ENCODE peak calls at places on chromosomes 5 and 9, in seven cellular contexts. P is AG09309, V is prostate gland, Z is GM06990, Q is fibroblast of the aortic adventitia, W is lower leg skin, K is fibroblast of mammary gland. H is an unnamed sample.

GRCh38 chr5:61563401-61563800 is 231.3 kb downstream of the ZSWIM6 start:
- DNase-seq in P (no peak), V (no peak), Z (no peak), Q (peak), W (no peak), K (no peak), H (peak)

GRCh38 chr5:54634089-54634488 is 116.5 kb downstream of the SNX18 start:
- DNase-seq in P (no peak), V (no peak), Z (no peak), Q (no peak), W (no peak), K (no peak), H (no peak)

GRCh38 chr9:89274838-89275237 is 36.2 kb upstream of the CKS2 start:
- DNase-seq in P (peak), V (no peak), Z (no peak), Q (peak), W (no peak), K (peak), H (no peak)

GRCh38 chr5:179374506-179375235 is 29.4 kb upstream of the ADAMTS2 start:
- DNase-seq in P (no peak), V (no peak), Z (no peak), Q (no peak), W (peak), K (no peak), H (no peak)

GRCh38 chr9:72577212-72577753 is 55.9 kb downstream of the TMC1 start:
- DNase-seq in P (peak), V (peak), Z (no peak), Q (peak), W (no peak), K (peak), H (no peak)

GRCh38 chr5:135667662-135668061 is 88.9 kb upstream of the CXCL14 start:
- DNase-seq in P (no peak), V (no peak), Z (no peak), Q (no peak), W (no peak), K (no peak), H (no peak)

GRCh38 chr9:33124716-33125378 is 42.3 kb downstream of the B4GALT1 start:
- DNase-seq in P (no peak), V (no peak), Z (no peak), Q (no peak), W (no peak), K (peak), H (no peak)

GRCh38 chr5:155631116-155631515 is 617.6 kb downstream of the KIF4B start:
- DNase-seq in P (no peak), V (no peak), Z (no peak), Q (no peak), W (no peak), K (peak), H (no peak)

GRCh38 chr5:120503311-120503710 is 39.2 kb downstream of the PRR16 start:
- DNase-seq in P (no peak), V (no peak), Z (no peak), Q (no peak), W (no peak), K (no peak), H (no peak)

GRCh38 chr5:43997647-43998251 is 391.5 kb downstream of the FGF10 start:
- DNase-seq in P (no peak), V (no peak), Z (no peak), Q (peak), W (no peak), K (peak), H (no peak)

GRCh38 chr5:62371409-62371808 is 32.3 kb downstream of the DIMT1 start:
- DNase-seq in P (no peak), V (no peak), Z (no peak), Q (no peak), W (no peak), K (no peak), H (no peak)

GRCh38 chr5:144487761-144488160 is 317.1 kb downstream of the KCTD16 start:
- DNase-seq in P (no peak), V (no peak), Z (no peak), Q (peak), W (no peak), K (no peak), H (no peak)

GRCh38 chr5:60102961-60103683 is 209.6 kb upstream of the PDE4D start:
- DNase-seq in P (peak), V (no peak), Z (no peak), Q (peak), W (no peak), K (peak), H (no peak)

GRCh38 chr5:41410307-41410706 is 100.1 kb downstream of the PLCXD3 start:
- DNase-seq in P (no peak), V (no peak), Z (no peak), Q (no peak), W (no peak), K (no peak), H (peak)

GRCh38 chr5:96977228-96977627 is 41.3 kb downstream of the LNPEP start:
- DNase-seq in P (no peak), V (no peak), Z (no peak), Q (no peak), W (no peak), K (no peak), H (no peak)

GRCh38 chr5:89064691-89065207 is 181.8 kb upstream of the MEF2C start:
- DNase-seq in P (no peak), V (no peak), Z (no peak), Q (peak), W (no peak), K (no peak), H (no peak)

GRCh38 chr5:195401-196160 is 4.3 kb downstream of the LRRC14B start:
- DNase-seq in P (no peak), V (no peak), Z (no peak), Q (no peak), W (no peak), K (no peak), H (no peak)
- TF ChIP-seq CTCF in P (no peak), V (no peak), Z (peak), Q (no peak), W (no peak), K (peak), H (no peak)

DNA sequence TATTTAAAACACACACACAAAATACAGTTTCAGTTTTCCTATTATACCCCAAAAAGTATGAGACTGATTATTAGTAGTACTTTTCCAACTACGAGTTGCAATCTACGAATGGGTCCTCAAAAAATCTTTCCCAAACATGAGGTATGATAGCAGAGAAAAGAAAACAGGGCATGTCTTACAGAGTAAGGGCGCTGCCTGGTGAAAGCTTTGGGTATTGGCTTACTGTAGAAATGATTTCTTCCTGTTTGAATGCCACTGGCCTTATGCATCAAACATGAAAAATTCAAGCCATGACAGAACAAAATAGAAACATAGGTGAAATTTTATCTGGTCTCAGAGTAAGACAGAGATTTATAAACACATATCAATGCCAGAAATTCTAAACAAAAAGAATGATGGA is 448.0 kb downstream of the SPOCK1 start:
- DNase-seq in P (no peak), V (no peak), Z (no peak), Q (peak), W (no peak), K (no peak), H (no peak)
- TF ChIP-seq CTCF in P (peak), V (no peak), Z (no peak), Q (peak), W (no peak), K (peak), H (no peak)

DNA sequence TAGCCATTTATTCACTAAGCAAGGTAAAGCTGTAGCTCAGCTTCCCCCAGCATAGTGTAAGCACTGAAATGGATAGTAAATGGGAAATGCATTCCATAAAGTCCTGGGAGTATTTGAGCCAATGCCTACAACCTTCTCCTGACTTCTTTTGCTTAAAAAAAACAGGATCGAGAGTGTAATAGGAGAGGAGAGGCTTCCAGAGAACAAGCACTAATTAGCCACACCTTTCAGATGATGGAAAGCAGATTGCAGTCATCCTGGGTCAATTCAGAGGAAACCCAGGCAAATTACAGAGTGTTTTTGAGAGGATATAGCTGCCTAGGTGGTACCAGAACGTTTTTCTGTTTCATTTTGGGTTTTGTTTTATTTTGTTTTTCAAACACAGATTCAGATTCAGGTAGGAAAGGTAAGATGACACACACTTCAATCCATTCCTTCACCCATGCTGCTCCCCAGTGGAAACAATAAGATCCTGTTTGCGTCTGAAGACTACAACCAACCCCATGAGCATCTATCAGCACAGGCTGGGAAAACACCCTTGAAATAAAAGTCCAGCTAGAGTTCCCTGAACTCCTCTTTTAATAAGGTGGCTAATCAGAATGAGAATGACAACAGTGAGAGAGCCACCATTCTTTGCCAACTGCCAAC is 95.6 kb downstream of the RFK start:
- DNase-seq in P (no peak), V (no peak), Z (no peak), Q (peak), W (no peak), K (no peak), H (no peak)
- TF ChIP-seq CTCF in P (no peak), V (no peak), Z (no peak), Q (no peak), W (no peak), K (no peak), H (no peak)

GRCh38 chr5:67793966-67794365 is 421.6 kb upstream of the PIK3R1 start:
- DNase-seq in P (no peak), V (no peak), Z (no peak), Q (no peak), W (no peak), K (no peak), H (no peak)

GRCh38 chr5:67792891-67793290 is 422.7 kb upstream of the PIK3R1 start:
- DNase-seq in P (no peak), V (no peak), Z (no peak), Q (peak), W (no peak), K (no peak), H (no peak)

GRCh38 chr5:67795781-67796477 is 419.6 kb upstream of the PIK3R1 start:
- DNase-seq in P (no peak), V (no peak), Z (no peak), Q (peak), W (no peak), K (peak), H (no peak)

GRCh38 chr5:67790390-67790789 is 425.2 kb upstream of the PIK3R1 start:
- DNase-seq in P (no peak), V (no peak), Z (no peak), Q (no peak), W (no peak), K (no peak), H (no peak)

DNA sequence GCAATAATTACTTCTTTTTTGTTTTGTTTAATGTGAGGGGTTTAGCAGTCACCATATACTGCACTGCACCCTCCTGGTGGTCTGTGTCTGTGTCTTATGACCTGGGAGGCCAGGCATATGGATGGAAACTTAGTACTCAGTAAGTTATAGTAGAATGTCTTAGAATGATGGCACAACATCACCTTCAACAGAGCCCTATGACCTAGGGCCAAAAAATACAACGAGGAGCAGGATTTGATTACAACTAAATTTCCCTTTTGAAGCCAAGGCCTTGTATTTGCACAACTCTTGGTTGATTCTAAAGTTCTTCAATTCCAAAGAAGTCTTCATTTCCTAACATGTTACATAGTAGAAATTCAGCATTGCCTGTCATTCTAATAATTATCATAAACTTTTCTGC is 422.1 kb upstream of the PIK3R1 start:
- DNase-seq in P (no peak), V (no peak), Z (no peak), Q (no peak), W (no peak), K (no peak), H (no peak)
- TF ChIP-seq CTCF in P (no peak), V (no peak), Z (no peak), Q (no peak), W (no peak), K (no peak), H (no peak)

H was measured in colonic mucosa.